ENCODE peak calls at places on chromosomes 6 and 20, in six cellular contexts. Q, B, M, R, T and U are unnamed samples.

GRCh38 chr6:149225946-149226345 is 91.6 kb upstream of the TAB2 start:
- DNase-seq in Q (no peak), B (no peak), M (no peak), R (no peak), T (no peak), U (no peak)

GRCh38 chr6:108295676-108296075 is 822 bp downstream of the AFG1L start:
- DNase-seq in Q (no peak), B (no peak), M (no peak), R (no peak), T (no peak), U (no peak)

GRCh38 chr6:35907750-35908149 is 13.1 kb downstream of the SRPK1 start:
- DNase-seq in Q (no peak), B (no peak), M (no peak), R (no peak), T (no peak), U (no peak)

GRCh38 chr6:4806308-4807190 is 30.3 kb downstream of the CDYL start:
- DNase-seq in Q (no peak), B (no peak), M (no peak), R (no peak), T (no peak), U (no peak)

GRCh38 chr20:21202284-21202683 is 76.4 kb downstream of the KIZ start:
- DNase-seq in Q (peak; percentile 16), B (no peak), M (no peak), R (peak; percentile 50), T (no peak), U (no peak)

GRCh38 chr6:3664641-3665041 is 86.9 kb downstream of the PXDC1 start:
- DNase-seq in Q (no peak), B (no peak), M (no peak), R (no peak), T (no peak), U (no peak)

GRCh38 chr20:41335591-41335990 is 5.0 kb upstream of the LPIN3 start:
- DNase-seq in Q (no peak), B (no peak), M (no peak), R (no peak), T (no peak), U (no peak)

GRCh38 chr6:133289733-133290306 is 48.7 kb downstream of the EYA4 start:
- DNase-seq in Q (no peak), B (no peak), M (no peak), R (no peak), T (no peak), U (no peak)

GRCh38 chr6:142384455-142385332 is 82.9 kb downstream of the ADGRG6 start:
- DNase-seq in Q (no peak), B (no peak), M (no peak), R (no peak), T (no peak), U (no peak)

GRCh38 chr6:143097224-143097795 is 36.6 kb downstream of the AIG1 start:
- DNase-seq in Q (no peak), B (no peak), M (no peak), R (no peak), T (no peak), U (no peak)

GRCh38 chr6:10361428-10361827 is 53.4 kb downstream of the TFAP2A start:
- DNase-seq in Q (no peak), B (no peak), M (no peak), R (no peak), T (no peak), U (no peak)

GRCh38 chr20:16404171-16404570 is 169.1 kb downstream of the KIF16B start:
- DNase-seq in Q (peak; percentile 50), B (no peak), M (no peak), R (no peak), T (no peak), U (no peak)

GRCh38 chr6:75735491-75736186 is 13.4 kb upstream of the MYO6 start:
- DNase-seq in Q (peak; percentile 16), B (no peak), M (no peak), R (peak; percentile 63), T (peak; percentile 33), U (no peak)

GRCh38 chr20:24318569-24319352 is 150.7 kb upstream of the SYNDIG1 start:
- DNase-seq in Q (no peak), B (no peak), M (no peak), R (no peak), T (no peak), U (no peak)

GRCh38 chr20:10060223-10060622 is 25.4 kb downstream of the ANKEF1 start:
- DNase-seq in Q (no peak), B (no peak), M (no peak), R (no peak), T (no peak), U (no peak)

GRCh38 chr20:62926229-62927127 is at the start of gene DIDO1:
- DNase-seq in Q (peak; percentile 87), B (peak; percentile 90), M (peak; percentile 90), R (peak; percentile 69), T (peak; percentile 56), U (peak; percentile 79)

GRCh38 chr20:62928246-62928939 is 2.1 kb upstream of the DIDO1 start:
- DNase-seq in Q (no peak), B (no peak), M (no peak), R (no peak), T (no peak), U (peak; percentile 83)

GRCh38 chr20:62929051-62929538 is 2.8 kb upstream of the DIDO1 start:
- DNase-seq in Q (peak; percentile 50), B (peak; percentile 82), M (peak; percentile 77), R (no peak), T (no peak), U (peak; percentile 74)

GRCh38 chr20:62925420-62926228 is 681 bp downstream of the DIDO1 start:
- DNase-seq in Q (no peak), B (no peak), M (peak; percentile 41), R (no peak), T (no peak), U (no peak)

GRCh38 chr20:62927128-62927705 is 912 bp upstream of the DIDO1 start:
- DNase-seq in Q (peak; percentile 30), B (no peak), M (no peak), R (no peak), T (no peak), U (no peak)
- TF ChIP-seq ZNF274 in Q (no peak), B (no peak), M (no peak), R (no peak), T (no peak), U (no peak)

GRCh38 chr6:127162808-127163207 is 44.3 kb downstream of the RSPO3 start:
- DNase-seq in Q (no peak), B (no peak), M (no peak), R (no peak), T (no peak), U (no peak)
- TF ChIP-seq ZNF274 in Q (no peak), B (no peak), M (no peak), R (no peak), T (no peak), U (no peak)

GRCh38 chr6:101117397-101118185 is 236.5 kb upstream of the ASCC3 start:
- DNase-seq in Q (no peak), B (peak; percentile 59), M (no peak), R (no peak), T (no peak), U (no peak)

GRCh38 chr6:101113468-101114260 is 232.5 kb upstream of the ASCC3 start:
- DNase-seq in Q (no peak), B (no peak), M (no peak), R (no peak), T (no peak), U (no peak)

GRCh38 chr6:101120747-101121146 is 239.6 kb upstream of the ASCC3 start:
- DNase-seq in Q (no peak), B (no peak), M (no peak), R (no peak), T (no peak), U (no peak)

GRCh38 chr6:101114703-101115102 is 233.6 kb upstream of the ASCC3 start:
- DNase-seq in Q (peak; percentile 10), B (no peak), M (no peak), R (peak; percentile 18), T (no peak), U (no peak)

GRCh38 chr6:101116337-101116736 is 235.2 kb upstream of the ASCC3 start:
- DNase-seq in Q (no peak), B (no peak), M (no peak), R (no peak), T (no peak), U (no peak)
- TF ChIP-seq ZNF274 in Q (no peak), B (no peak), M (no peak), R (no peak), T (no peak), U (no peak)

DNA sequence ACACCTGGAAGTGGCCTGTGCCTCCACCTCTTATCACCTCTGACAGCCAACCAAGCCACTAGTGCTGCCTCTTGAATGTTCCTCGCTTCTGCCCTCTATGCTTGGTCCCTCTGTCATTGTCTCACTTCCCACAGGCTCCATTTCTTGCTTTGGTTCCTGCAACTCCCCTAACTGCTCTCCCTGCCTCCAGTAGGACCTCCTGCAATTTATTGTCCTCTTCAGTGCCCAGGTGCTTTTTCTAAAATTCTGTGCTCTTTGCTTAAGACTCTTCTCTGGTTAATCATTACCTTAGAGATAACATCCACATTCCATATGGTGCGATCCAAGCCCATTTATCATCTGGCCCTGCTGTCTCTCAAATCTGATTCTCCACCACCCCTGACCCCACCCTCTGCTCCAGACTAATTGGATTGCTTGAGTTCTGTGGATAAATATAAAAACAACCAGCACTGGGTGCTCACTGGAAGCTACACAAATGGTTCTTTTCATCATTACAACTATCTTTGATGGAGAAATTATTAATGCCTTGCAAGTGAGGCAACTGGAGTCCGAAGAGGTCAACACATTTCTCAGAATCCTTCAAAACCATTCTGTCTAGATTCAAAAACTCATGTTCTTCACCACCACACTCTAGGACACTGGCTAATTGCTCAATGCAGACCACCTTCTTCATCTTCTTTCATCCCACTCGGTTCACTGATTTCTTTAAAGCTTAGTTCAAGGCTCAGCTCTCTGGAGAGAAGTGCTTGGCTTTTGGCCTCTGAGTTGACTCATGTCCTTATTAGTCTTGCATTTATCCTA is 47.2 kb downstream of the FOXA2 start:
- DNase-seq in Q (peak; percentile 87), B (no peak), M (no peak), R (no peak), T (no peak), U (no peak)
- TF ChIP-seq ZNF274 in Q (no peak), B (no peak), M (no peak), R (no peak), T (no peak), U (no peak)

GRCh38 chr6:56851541-56852248 is 103.2 kb upstream of the BEND6 start:
- DNase-seq in Q (peak; percentile 72), B (peak; percentile 69), M (no peak), R (no peak), T (peak; percentile 89), U (peak; percentile 58)

GRCh38 chr6:56850618-56851017 is 104.3 kb upstream of the BEND6 start:
- DNase-seq in Q (no peak), B (no peak), M (no peak), R (no peak), T (no peak), U (no peak)

GRCh38 chr6:56852249-56852606 is 102.7 kb upstream of the BEND6 start:
- DNase-seq in Q (no peak), B (no peak), M (no peak), R (no peak), T (no peak), U (no peak)

GRCh38 chr6:56849876-56850275 is 105.0 kb upstream of the BEND6 start:
- DNase-seq in Q (no peak), B (no peak), M (no peak), R (no peak), T (no peak), U (peak; percentile 16)

GRCh38 chr6:56851104-56851503 is 103.8 kb upstream of the BEND6 start:
- DNase-seq in Q (no peak), B (no peak), M (no peak), R (no peak), T (no peak), U (peak; percentile 20)
- TF ChIP-seq ZNF274 in Q (no peak), B (no peak), M (no peak), R (no peak), T (no peak), U (no peak)